ENCODE peak calls at places on chromosome 1, in four cellular contexts. A is skeletal muscle cell; P is activated CD4-positive, alpha-beta T cell treated with anti-CD3 and anti-CD28 coated beads, Interleukin-2, amount 10 ng/mL, durations not matched to agents 7 days and 5 days; T is Peyer's patch. K is an unnamed sample.

GRCh38 chr1:89701746-89702241 is 68.9 kb downstream of the LRRC8C start:
- DNase-seq in A (no peak), P (no peak), T (no peak), K (peak)

GRCh38 chr1:97353094-97353493 is 567.7 kb downstream of the DPYD start:
- DNase-seq in A (no peak), P (no peak), T (no peak), K (no peak)

GRCh38 chr1:212518188-212518951 is 85.7 kb downstream of the NENF start:
- DNase-seq in A (no peak), P (no peak), T (peak), K (no peak)

GRCh38 chr1:23837905-23838304 is 12.7 kb upstream of the HMGCL start:
- DNase-seq in A (no peak), P (no peak), T (peak), K (no peak)

GRCh38 chr1:202011994-202012393 is 1.6 kb downstream of the ELF3 start:
- DNase-seq in A (no peak), P (no peak), T (peak), K (no peak)

GRCh38 chr1:222043444-222044292 is 301.8 kb upstream of the DUSP10 start:
- DNase-seq in A (peak), P (no peak), T (no peak), K (no peak)

GRCh38 chr1:115074839-115075534 is 14.3 kb downstream of the TSPAN2 start:
- DNase-seq in A (no peak), P (no peak), T (no peak), K (no peak)

GRCh38 chr1:179921981-179922380 is 32.6 kb upstream of the CEP350 start:
- DNase-seq in A (no peak), P (no peak), T (no peak), K (no peak)

GRCh38 chr1:168121314-168122029 is 15.3 kb downstream of the GPR161 start:
- DNase-seq in A (peak), P (no peak), T (no peak), K (no peak)

GRCh38 chr1:39472826-39473225 is 18.6 kb upstream of the BMP8A start:
- DNase-seq in A (no peak), P (no peak), T (no peak), K (no peak)

GRCh38 chr1:9456833-9457232 is 82.4 kb upstream of the SLC25A33 start:
- DNase-seq in A (no peak), P (no peak), T (no peak), K (no peak)

GRCh38 chr1:86567341-86567740 is 20.5 kb downstream of the CLCA4 start:
- DNase-seq in A (no peak), P (no peak), T (no peak), K (no peak)

GRCh38 chr1:171251741-171252300 is 3.5 kb downstream of the FMO1 start:
- DNase-seq in A (no peak), P (peak), T (peak), K (no peak)

GRCh38 chr1:192489046-192489445 is 86.5 kb upstream of the RGS1 start:
- DNase-seq in A (peak), P (no peak), T (no peak), K (no peak)

GRCh38 chr1:87325982-87326738 is 2.5 kb upstream of the LMO4 start:
- DNase-seq in A (no peak), P (peak), T (no peak), K (peak)

GRCh38 chr1:220798338-220798737 is 11.6 kb downstream of the MTARC1 start:
- DNase-seq in A (no peak), P (no peak), T (no peak), K (no peak)

GRCh38 chr1:75672528-75673393 is 51.7 kb upstream of the ACADM start:
- DNase-seq in A (peak), P (no peak), T (no peak), K (no peak)

GRCh38 chr1:151166506-151166956 is 587 bp downstream of the SCNM1 start:
- DNase-seq in A (peak), P (no peak), T (no peak), K (peak)

GRCh38 chr1:25819496-25820246 is at the start of gene MTFR1L:
- DNase-seq in A (peak), P (peak), T (peak), K (peak)

GRCh38 chr1:37537378-37537777 is 16.7 kb downstream of the SNIP1 start:
- DNase-seq in A (peak), P (no peak), T (no peak), K (no peak)

GRCh38 chr1:234062166-234062565 is 157.7 kb downstream of the SLC35F3 start:
- DNase-seq in A (no peak), P (no peak), T (no peak), K (no peak)

GRCh38 chr1:178723541-178723940 is 1.5 kb upstream of the RALGPS2 start:
- DNase-seq in A (no peak), P (no peak), T (no peak), K (no peak)

GRCh38 chr1:18333220-18333619 is 147.5 kb upstream of the KLHDC7A start:
- DNase-seq in A (no peak), P (no peak), T (no peak), K (no peak)

GRCh38 chr1:230113605-230114241 is 46.7 kb downstream of the GALNT2 start:
- DNase-seq in A (peak), P (no peak), T (no peak), K (no peak)

GRCh38 chr1:37486680-37487618 is 12.6 kb downstream of the ZC3H12A start:
- DNase-seq in A (no peak), P (peak), T (peak), K (peak)

GRCh38 chr1:201436461-201436860 is 14.9 kb upstream of the TNNI1 start:
- DNase-seq in A (no peak), P (no peak), T (no peak), K (no peak)

GRCh38 chr1:41003127-41003639 is 18.3 kb downstream of the SLFNL1 start:
- DNase-seq in A (no peak), P (no peak), T (no peak), K (no peak)

GRCh38 chr1:112502827-112503226 is 5.9 kb upstream of the WNT2B start:
- DNase-seq in A (no peak), P (no peak), T (no peak), K (no peak)

GRCh38 chr1:94894630-94895029 is 32.3 kb downstream of the CNN3 start:
- DNase-seq in A (no peak), P (no peak), T (no peak), K (no peak)

GRCh38 chr1:25858494-25858893 is 763 bp downstream of the AUNIP start:
- DNase-seq in A (no peak), P (no peak), T (no peak), K (no peak)

GRCh38 chr1:118773656-118774055 is 214.5 kb downstream of the TBX15 start:
- DNase-seq in A (no peak), P (no peak), T (no peak), K (no peak)

GRCh38 chr1:60277269-60277668 is 203.7 kb upstream of the C1orf87 start:
- DNase-seq in A (no peak), P (no peak), T (no peak), K (no peak)

GRCh38 chr1:150066328-150066727 is 1.2 kb upstream of the VPS45 start:
- DNase-seq in A (no peak), P (no peak), T (no peak), K (no peak)

GRCh38 chr1:243793298-243793697 is 56.7 kb downstream of the AKT3 start:
- DNase-seq in A (no peak), P (no peak), T (no peak), K (no peak)

GRCh38 chr1:92459871-92460320 is 26.8 kb downstream of the GFI1 start:
- DNase-seq in A (no peak), P (no peak), T (no peak), K (peak)

GRCh38 chr1:92577251-92577895 is 90.6 kb upstream of the GFI1 start:
- DNase-seq in A (no peak), P (no peak), T (no peak), K (no peak)

GRCh38 chr1:162666006-162666645 is 33.9 kb downstream of the DDR2 start:
- DNase-seq in A (no peak), P (no peak), T (no peak), K (no peak)

GRCh38 chr1:48760889-48761288 is 15.8 kb downstream of the BEND5 start:
- DNase-seq in A (no peak), P (no peak), T (no peak), K (no peak)

K was measured in DND-41.